ENCODE peak calls at places on chromosomes 6 and 20, in seven cellular contexts. X is dermis blood vessel endothelial cell; O is stimulated activated CD8-positive, alpha-beta memory T cell treated with anti-CD3 and anti-CD28 coated beads, Interleukin-4, amount 100 ng/mL, for 1 hour; N is left cardiac atrium; J is hypothalamus; B is NCI-H2029; D is NCI-H774. Z is an unnamed sample.

GRCh38 chr20:37042986-37043972 is 52.5 kb downstream of the RBL1 start:
- DNase-seq in X (no peak), O (no peak), N (no peak), J (no peak), B (no peak), D (no peak), Z (peak; percentile 80)

GRCh38 chr20:38228436-38228835 is 32.1 kb downstream of the KIAA1755 start:
- DNase-seq in X (peak; percentile 20), O (no peak), N (no peak), J (no peak), B (no peak), D (no peak), Z (no peak)

GRCh38 chr6:43308101-43308989 is at the start of gene CRIP3:
- DNase-seq in X (peak; percentile 28), O (peak; percentile 3), N (peak; percentile 41), J (no peak), B (peak; percentile 64), D (peak; percentile 23), Z (peak; percentile 53)

GRCh38 chr6:138638626-138639025 is 134.9 kb upstream of the CCDC28A start:
- DNase-seq in X (no peak), O (no peak), N (no peak), J (no peak), B (no peak), D (no peak), Z (no peak)

GRCh38 chr6:140806431-140806830 is 1326.3 kb upstream of the GJE1 start:
- DNase-seq in X (peak; percentile 12), O (no peak), N (no peak), J (no peak), B (no peak), D (no peak), Z (no peak)

GRCh38 chr20:45467861-45468260 is 1.7 kb upstream of the WFDC2 start:
- DNase-seq in X (no peak), O (no peak), N (no peak), J (peak; percentile 4), B (peak; percentile 78), D (peak; percentile 76), Z (no peak)

GRCh38 chr20:33653900-33654596 is 8.1 kb upstream of the C20orf144 start:
- DNase-seq in X (no peak), O (no peak), N (no peak), J (no peak), B (peak; percentile 98), D (peak; percentile 95), Z (no peak)

GRCh38 chr20:62367483-62368302 is 581 bp upstream of the LAMA5 start:
- DNase-seq in X (peak; percentile 49), O (no peak), N (peak; percentile 42), J (no peak), B (no peak), D (no peak), Z (no peak)